ENCODE peak calls at places on chromosome X, in five cellular contexts. F, H, S, W and T are unnamed samples.
A peak's percentile ranks its signal among the peaks of the same experiment; 100 is the strongest.

GRCh38 chrX:134836497-134836968 is 154.3 kb upstream of the SMIM10 start:
- DNase-seq in F (no peak), H (no peak), S (no peak), W (no peak), T (no peak)

GRCh38 chrX:103941201-103941975 is 21.0 kb upstream of the TMSB15B start:
- DNase-seq in F (no peak), H (no peak), S (no peak), W (no peak), T (no peak)

GRCh38 chrX:68892651-68893050 is 63.8 kb downstream of the EFNB1 start:
- DNase-seq in F (no peak), H (no peak), S (peak; percentile 30), W (no peak), T (no peak)

GRCh38 chrX:148871422-148872152 is 371.2 kb downstream of the AFF2 start:
- DNase-seq in F (no peak), H (no peak), S (no peak), W (no peak), T (no peak)

GRCh38 chrX:39815621-39816020 is 282.1 kb downstream of the BCOR start:
- DNase-seq in F (no peak), H (no peak), S (no peak), W (no peak), T (no peak)

GRCh38 chrX:136778914-136779313 is 1.8 kb downstream of the ARHGEF6 start:
- DNase-seq in F (no peak), H (no peak), S (no peak), W (no peak), T (no peak)

GRCh38 chrX:71930298-71930697 is 19.7 kb downstream of the NHSL2 start:
- DNase-seq in F (no peak), H (no peak), S (no peak), W (no peak), T (no peak)

GRCh38 chrX:139026406-139027200 is 315.1 kb upstream of the FGF13 start:
- DNase-seq in F (no peak), H (no peak), S (no peak), W (no peak), T (no peak)

GRCh38 chrX:71111141-71111843 is at the start of gene IL2RG:
- DNase-seq in F (peak; percentile 72), H (peak; percentile 10), S (no peak), W (no peak), T (peak; percentile 46)

GRCh38 chrX:264634-265455 is 16.3 kb upstream of the PLCXD1 start:
- DNase-seq in F (no peak), H (no peak), S (no peak), W (no peak), T (peak; percentile 76)

GRCh38 chrX:149979126-149979644 is 40.9 kb upstream of the EOLA2 start:
- DNase-seq in F (no peak), H (no peak), S (no peak), W (no peak), T (no peak)

GRCh38 chrX:132199941-132200340 is 19.3 kb downstream of the RAP2C start:
- DNase-seq in F (no peak), H (no peak), S (no peak), W (no peak), T (no peak)

GRCh38 chrX:131288738-131289511 is at the start of gene IGSF1:
- DNase-seq in F (peak; percentile 20), H (peak; percentile 73), S (peak; percentile 33), W (peak; percentile 12), T (no peak)

GRCh38 chrX:140091276-140091886 is 126.1 kb upstream of the CXorf66 start:
- DNase-seq in F (peak; percentile 8), H (peak; percentile 46), S (peak; percentile 88), W (no peak), T (peak; percentile 36)

GRCh38 chrX:110146521-110146920 is 143.6 kb downstream of the TMEM164 start:
- DNase-seq in F (peak; percentile 35), H (peak; percentile 13), S (no peak), W (no peak), T (no peak)

GRCh38 chrX:40524423-40524822 is 56.3 kb upstream of the ATP6AP2 start:
- DNase-seq in F (no peak), H (no peak), S (no peak), W (no peak), T (no peak)

GRCh38 chrX:11934089-11934488 is 176.1 kb downstream of the MSL3 start:
- DNase-seq in F (no peak), H (no peak), S (no peak), W (no peak), T (no peak)

GRCh38 chrX:4850312-4850711 is 1136.9 kb upstream of the PRKX start:
- DNase-seq in F (no peak), H (no peak), S (no peak), W (no peak), T (no peak)

GRCh38 chrX:53287493-53288138 is 6.2 kb upstream of the IQSEC2 start:
- DNase-seq in F (peak; percentile 70), H (peak; percentile 58), S (no peak), W (peak; percentile 15), T (peak; percentile 43)

GRCh38 chrX:85111347-85111746 is 107.7 kb downstream of the APOOL start:
- DNase-seq in F (no peak), H (no peak), S (no peak), W (no peak), T (no peak)

GRCh38 chrX:54042609-54043010 is 1.7 kb downstream of the PHF8 start:
- DNase-seq in F (peak; percentile 33), H (peak; percentile 42), S (peak; percentile 56), W (no peak), T (no peak)

GRCh38 chrX:11406109-11406755 is 113.0 kb downstream of the AMELX start:
- DNase-seq in F (no peak), H (no peak), S (no peak), W (no peak), T (no peak)

GRCh38 chrX:108224727-108225455 is 133.3 kb downstream of the ATG4A start:
- DNase-seq in F (no peak), H (peak; percentile 5), S (no peak), W (no peak), T (no peak)

GRCh38 chrX:105564536-105564935 is 257.8 kb upstream of the NRK start:
- DNase-seq in F (no peak), H (no peak), S (no peak), W (no peak), T (no peak)

GRCh38 chrX:56728321-56728720 is 722 bp upstream of the NBDY start:
- DNase-seq in F (no peak), H (no peak), S (no peak), W (no peak), T (no peak)

GRCh38 chrX:110258552-110258951 is 59.3 kb downstream of the AMMECR1 start:
- DNase-seq in F (no peak), H (no peak), S (no peak), W (no peak), T (no peak)

GRCh38 chrX:112368371-112368770 is 285.8 kb upstream of the TRPC5 start:
- DNase-seq in F (no peak), H (no peak), S (no peak), W (no peak), T (no peak)

GRCh38 chrX:14698770-14699169 is 169.4 kb downstream of the GLRA2 start:
- DNase-seq in F (peak; percentile 10), H (no peak), S (no peak), W (no peak), T (no peak)

DNA sequence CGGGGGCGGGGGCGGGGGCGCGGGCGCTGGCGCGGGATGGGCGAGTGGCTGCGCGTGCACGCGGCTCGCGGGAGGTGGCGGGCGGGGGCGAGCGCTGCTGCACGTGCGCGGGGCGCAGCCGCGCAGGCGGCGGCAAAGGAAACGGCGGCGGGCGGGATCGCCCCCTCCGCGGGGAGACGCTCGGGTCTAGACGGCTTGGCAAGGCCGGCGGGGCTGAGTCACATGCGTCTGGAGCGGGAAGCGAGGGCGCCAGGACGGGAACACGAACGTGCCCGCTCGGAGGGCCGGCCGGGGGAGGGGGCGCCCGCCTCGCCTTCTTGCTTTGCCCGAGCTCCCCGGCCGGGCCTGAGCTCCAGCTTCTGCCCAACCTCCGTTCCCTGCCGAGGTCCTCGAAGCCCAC is 4.3 kb upstream of the HAUS7 start:
- DNase-seq in F (peak; percentile 26), H (peak; percentile 66), S (peak; percentile 90), W (no peak), T (peak; percentile 43)
- TF ChIP-seq POLR2A in F (no peak), H (no peak), S (no peak), W (no peak), T (no peak)

GRCh38 chrX:16851827-16852226 is 18.3 kb downstream of the RBBP7 start:
- DNase-seq in F (no peak), H (no peak), S (no peak), W (no peak), T (no peak)

GRCh38 chrX:16851421-16851820 is 18.7 kb downstream of the RBBP7 start:
- DNase-seq in F (no peak), H (no peak), S (no peak), W (no peak), T (no peak)

GRCh38 chrX:16845686-16846085 is 24.5 kb downstream of the RBBP7 start:
- DNase-seq in F (no peak), H (no peak), S (no peak), W (no peak), T (no peak)

GRCh38 chrX:16852617-16853179 is 17.5 kb downstream of the RBBP7 start:
- DNase-seq in F (no peak), H (no peak), S (no peak), W (no peak), T (no peak)

DNA sequence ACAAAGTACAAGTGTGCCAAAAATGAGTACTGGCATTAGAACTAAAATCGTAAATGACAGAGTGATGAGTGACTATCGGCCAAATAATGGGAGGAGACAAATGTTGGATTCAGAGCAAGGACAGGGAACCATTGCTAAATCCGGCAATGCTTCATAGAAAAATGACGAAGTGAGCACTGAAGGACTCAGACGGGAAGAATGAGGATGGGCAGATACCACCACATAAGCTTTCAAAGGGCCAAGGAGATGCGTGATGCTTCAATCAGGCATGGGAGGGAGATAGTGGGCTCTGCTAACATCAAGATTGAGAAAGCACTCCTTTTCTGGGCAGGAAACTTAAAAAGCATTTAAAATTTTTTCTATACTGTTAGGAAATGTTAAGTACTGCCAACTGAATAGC is 21.6 kb downstream of the RBBP7 start:
- DNase-seq in F (no peak), H (no peak), S (no peak), W (no peak), T (no peak)
- H3K36me3 ChIP-seq in F (no peaks in the 10 kb centered on the region), H (peaks cover 17% of the 10 kb centered on the region), S (peaks cover 11% of the 10 kb centered on the region), W (no peaks in the 10 kb centered on the region), T (peaks cover 80% of the 10 kb centered on the region)

GRCh38 chrX:48736878-48737212 is 24.7 kb upstream of the GLOD5 start:
- DNase-seq in F (no peak), H (no peak), S (no peak), W (no peak), T (no peak)
- H3K4me3 ChIP-seq in F (no peak overlapping the region), H (no peak overlapping the region), S (no peak overlapping the region), W (no peak overlapping the region), T (peak overlapping the region; percentile 52)

DNA sequence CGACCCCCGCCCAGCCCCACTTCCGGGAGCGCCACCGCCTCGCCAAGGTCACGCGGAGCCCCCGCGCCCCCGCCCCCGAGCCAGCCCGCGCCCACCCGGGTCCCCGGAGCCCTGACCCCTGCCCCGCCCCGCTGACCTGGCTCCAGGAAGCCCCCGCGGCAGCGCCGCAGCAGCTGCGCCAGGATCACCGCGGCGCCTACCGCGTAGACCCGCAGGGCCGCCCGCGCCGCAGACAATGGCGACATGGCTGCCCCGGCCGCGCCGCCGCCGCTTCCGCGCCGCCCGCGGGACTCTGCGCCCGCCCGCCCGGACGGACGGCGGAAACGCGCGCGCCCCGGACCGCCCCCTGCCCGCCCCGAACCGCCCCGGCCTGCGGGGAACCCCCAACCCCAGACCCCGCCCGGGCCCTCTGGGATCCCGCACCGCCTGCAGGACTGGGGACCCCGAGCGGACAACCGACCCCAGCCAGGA is at the start of the genes DHRSX and ZBED1:
- DNase-seq in F (peak; percentile 48), H (peak; percentile 25), S (peak; percentile 94), W (no peak), T (peak; percentile 51)
- TF ChIP-seq POLR2A in F (no peak), H (no peak), S (peak; percentile 12), W (no peak), T (no peak)